ENCODE peak calls at places on chromosomes 4 and X, in ten cellular contexts. N, X, L, V, T, Y, R, A, Z and Q are unnamed samples.

GRCh38 chrX:47497274-47497673 is 14.3 kb upstream of the ZNF41 start:
- DNase-seq in L (no peak), X (no peak), V (no peak), T (no peak), A (no peak), N (no peak), R (no peak), Z (peak; percentile 70), Y (peak; percentile 36), Q (no peak)

GRCh38 chr4:182916483-182917181 is 554 bp downstream of the DCTD start:
- DNase-seq in T (peak; percentile 68), A (no peak), L (peak; percentile 8), N (peak; percentile 54), Z (peak; percentile 54), R (no peak), X (peak; percentile 78), V (no peak), Y (peak; percentile 68), Q (peak; percentile 72)

GRCh38 chr4:39820186-39820585 is 122.2 kb downstream of the UBE2K start:
- DNase-seq in R (no peak), T (no peak), A (no peak), Y (no peak), N (no peak), X (no peak), V (no peak), L (no peak), Z (no peak), Q (no peak)

GRCh38 chrX:126886997-126887396 is 67.5 kb downstream of the PRR32 start:
- DNase-seq in T (no peak), Z (no peak), N (no peak), V (no peak), R (no peak), A (no peak), Y (no peak), X (no peak), L (no peak), Q (no peak)

GRCh38 chr4:112036881-112037280 is 108.4 kb upstream of the FAM241A start:
- DNase-seq in V (no peak), N (peak; percentile 23), T (no peak), X (no peak), Y (no peak), R (no peak), Z (no peak), L (no peak), A (no peak), Q (no peak)

GRCh38 chr4:177047851-177048174 is 255.1 kb upstream of the VEGFC start:
- DNase-seq in Y (no peak), L (no peak), N (no peak), X (no peak), R (no peak), Z (no peak), V (peak; percentile 16), A (no peak), T (no peak), Q (no peak)

GRCh38 chrX:11406109-11406755 is 113.0 kb downstream of the AMELX start:
- DNase-seq in A (no peak), Y (no peak), R (no peak), N (no peak), L (no peak), T (no peak), V (no peak), X (no peak), Z (no peak), Q (no peak)

GRCh38 chr4:4659871-4660651 is 118.2 kb upstream of the STX18 start:
- DNase-seq in X (no peak), V (peak; percentile 61), R (no peak), N (peak; percentile 25), A (no peak), Y (no peak), Z (no peak), L (no peak), T (no peak), Q (no peak)

GRCh38 chr4:99690472-99690871 is 32.8 kb upstream of the C4orf54 start:
- DNase-seq in X (no peak), Z (no peak), Y (no peak), T (no peak), R (no peak), A (no peak), N (no peak), V (no peak), L (no peak), Q (no peak)

GRCh38 chr4:118865091-118865708 is 23.5 kb upstream of the SYNPO2 start:
- DNase-seq in L (peak; percentile 29), A (peak; percentile 21), V (no peak), Y (peak; percentile 71), T (no peak), X (no peak), R (peak; percentile 48), Z (peak; percentile 50), N (peak; percentile 73), Q (peak; percentile 52)

GRCh38 chr4:40375090-40375489 is 40.0 kb downstream of the CHRNA9 start:
- DNase-seq in A (no peak), X (no peak), N (no peak), L (no peak), V (no peak), Z (no peak), T (no peak), Y (no peak), R (no peak), Q (no peak)

GRCh38 chr4:11805837-11806236 is 377.1 kb upstream of the HS3ST1 start:
- DNase-seq in X (no peak), N (no peak), Z (peak; percentile 27), T (no peak), Y (peak; percentile 58), L (no peak), V (no peak), A (no peak), R (peak; percentile 21), Q (no peak)

GRCh38 chr4:153022233-153022632 is 86.1 kb downstream of the FHDC1 start:
- DNase-seq in A (no peak), R (no peak), X (no peak), Y (peak; percentile 26), L (peak; percentile 80), V (no peak), T (no peak), Z (no peak), N (no peak), Q (no peak)

GRCh38 chr4:68278045-68278444 is 32.6 kb upstream of the TMPRSS11B start:
- DNase-seq in N (no peak), R (no peak), T (no peak), L (no peak), V (no peak), A (no peak), X (no peak), Z (no peak), Y (no peak), Q (no peak)